ENCODE peak calls at places on chromosomes 6 and 20, in six cellular contexts. F is GM10248; D is IMR-90; O is AG04449; Z is CD8-positive, alpha-beta T cell; S is neural crest cell. P is an unnamed sample.

GRCh38 chr20:37902504-37903313 is at the start of gene VSTM2L:
- DNase-seq in S (peak), Z (no peak), F (peak), D (peak), O (no peak), P (peak)

GRCh38 chr6:137928286-137928685 is 61.2 kb downstream of the TNFAIP3 start:
- DNase-seq in F (no peak), S (no peak), O (no peak), D (no peak), Z (no peak), P (no peak)

GRCh38 chr6:152380993-152381898 is 255.9 kb downstream of the SYNE1 start:
- DNase-seq in S (peak), Z (no peak), F (no peak), D (peak), O (peak), P (no peak)

GRCh38 chr6:112282217-112282616 is 27.9 kb upstream of the LAMA4 start:
- DNase-seq in O (peak), Z (no peak), S (peak), D (peak), F (no peak), P (no peak)

GRCh38 chr6:15401120-15401519 is 155.3 kb downstream of the JARID2 start:
- DNase-seq in F (no peak), O (no peak), Z (no peak), D (no peak), S (no peak), P (no peak)

GRCh38 chr20:49006446-49006980 is 39.6 kb upstream of the CSE1L start:
- DNase-seq in S (no peak), F (no peak), O (no peak), D (no peak), Z (no peak), P (no peak)

GRCh38 chr6:15953152-15953880 is 175.6 kb upstream of the MYLIP start:
- DNase-seq in S (no peak), O (no peak), Z (no peak), D (no peak), F (no peak), P (no peak)

GRCh38 chr20:35600176-35600995 is 15.2 kb upstream of the SPAG4 start:
- DNase-seq in D (no peak), F (no peak), S (no peak), Z (no peak), O (no peak), P (no peak)

GRCh38 chr6:168601101-168601500 is 160.1 kb downstream of the SMOC2 start:
- DNase-seq in Z (no peak), D (no peak), O (no peak), S (no peak), F (no peak), P (no peak)

GRCh38 chr6:24357336-24358218 is at the start of gene DCDC2:
- DNase-seq in O (no peak), F (peak), D (no peak), Z (peak), S (no peak), P (peak)

GRCh38 chr6:17165383-17165782 is 63.5 kb downstream of the STMND1 start:
- DNase-seq in S (no peak), F (no peak), Z (no peak), D (peak), O (peak), P (no peak)

GRCh38 chr6:17207281-17207680 is 73.9 kb upstream of the RBM24 start:
- DNase-seq in S (no peak), Z (no peak), O (no peak), D (peak), F (no peak), P (no peak)

GRCh38 chr20:53660078-53660909 is 66.7 kb upstream of the ZNF217 start:
- DNase-seq in S (no peak), D (peak), F (peak), O (no peak), Z (peak), P (no peak)

GRCh38 chr6:154805288-154805911 is 72.2 kb downstream of the SCAF8 start:
- DNase-seq in O (no peak), F (peak), Z (no peak), D (peak), S (no peak), P (no peak)

GRCh38 chr6:143569035-143569434 is 57.5 kb upstream of the FUCA2 start:
- DNase-seq in S (no peak), O (no peak), F (no peak), Z (no peak), D (peak), P (no peak)

GRCh38 chr6:17311595-17312311 is 30.6 kb downstream of the RBM24 start:
- DNase-seq in S (no peak), F (no peak), O (no peak), D (peak), Z (no peak), P (no peak)

GRCh38 chr20:2805682-2806350 is 5.4 kb upstream of the CPXM1 start:
- DNase-seq in D (peak), F (no peak), O (no peak), Z (no peak), S (no peak), P (no peak)

GRCh38 chr6:44010411-44011349 is 116.6 kb downstream of the MRPL14 start:
- DNase-seq in Z (no peak), O (peak), D (peak), F (no peak), S (no peak), P (no peak)

GRCh38 chr6:149963212-149963461 is 606 bp upstream of the ULBP1 start:
- DNase-seq in Z (no peak), S (peak), F (no peak), O (no peak), D (peak), P (no peak)

GRCh38 chr6:132483779-132484679 is 28.9 kb downstream of the STX7 start:
- DNase-seq in Z (no peak), S (peak), D (peak), F (peak), O (no peak), P (no peak)

GRCh38 chr20:11274137-11274536 is 600.3 kb upstream of the JAG1 start:
- DNase-seq in S (no peak), O (peak), F (peak), Z (no peak), D (peak), P (no peak)

GRCh38 chr20:41717464-41717863 is 99.3 kb upstream of the CHD6 start:
- DNase-seq in O (no peak), D (no peak), S (no peak), F (no peak), Z (no peak), P (no peak)

GRCh38 chr20:38169636-38170035 is 4.6 kb upstream of the TGM2 start:
- DNase-seq in F (no peak), O (no peak), D (no peak), Z (no peak), S (no peak), P (no peak)

GRCh38 chr20:38874460-38875169 is 51.6 kb upstream of the FAM83D start:
- DNase-seq in O (no peak), S (no peak), D (no peak), Z (no peak), F (no peak), P (no peak)

GRCh38 chr20:19662638-19662995 is 95.4 kb upstream of the RIN2 start:
- DNase-seq in O (no peak), F (no peak), Z (no peak), S (no peak), D (no peak), P (no peak)
- TF ChIP-seq CTCF in O (no peak), F (no peak), Z (no peak), S (no peak), D (no peak), P (peak)

GRCh38 chr20:25218109-25218486 is 22.6 kb downstream of the ENTPD6 start:
- DNase-seq in Z (no peak), D (no peak), S (no peak), O (no peak), F (no peak), P (no peak)
- TF ChIP-seq CTCF in Z (no peak), D (no peak), S (no peak), O (no peak), F (no peak), P (no peak)

GRCh38 chr6:97925504-97925903 is 642.5 kb upstream of the MMS22L start:
- DNase-seq in F (no peak), O (no peak), S (no peak), Z (no peak), D (no peak), P (no peak)
- TF ChIP-seq CTCF in F (no peak), O (no peak), S (peak), Z (no peak), D (no peak), P (no peak)

GRCh38 chr20:17281478-17281877 is 54.6 kb downstream of the PCSK2 start:
- DNase-seq in D (peak), F (no peak), S (peak), O (no peak), Z (no peak), P (no peak)
- TF ChIP-seq CTCF in D (peak), F (peak), S (peak), O (peak), Z (no peak), P (no peak)

GRCh38 chr6:85449388-85449817 is 480 bp upstream of the NT5E start:
- DNase-seq in D (peak), Z (peak), F (peak), O (no peak), S (peak), P (no peak)

GRCh38 chr6:85451586-85452306 is 1.9 kb downstream of the NT5E start:
- DNase-seq in D (no peak), O (no peak), S (no peak), Z (no peak), F (no peak), P (no peak)

GRCh38 chr6:85452441-85452881 is 2.6 kb downstream of the NT5E start:
- DNase-seq in D (peak), F (no peak), O (no peak), S (no peak), Z (no peak), P (no peak)

GRCh38 chr6:85449818-85450577 is at the start of gene NT5E:
- DNase-seq in D (peak), O (no peak), F (peak), S (peak), Z (peak), P (peak)

DNA sequence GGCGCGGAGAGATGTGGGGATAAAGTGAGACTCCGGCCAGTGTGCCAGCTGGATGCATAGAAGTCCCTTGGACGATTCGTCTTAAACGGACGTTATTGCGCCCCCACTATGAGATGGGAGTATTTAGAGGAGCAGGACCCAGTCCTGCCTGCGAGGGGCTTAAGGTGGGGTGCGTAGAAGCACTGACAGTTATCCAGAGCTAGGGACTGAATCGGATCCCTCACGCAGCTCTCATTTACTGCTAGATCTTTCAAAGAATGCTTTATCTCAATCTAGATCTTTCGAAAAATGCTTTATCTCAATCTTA is 648 bp downstream of the NT5E start:
- DNase-seq in Z (no peak), S (no peak), F (peak), O (no peak), D (no peak), P (no peak)
- TF ChIP-seq CTCF in Z (no peak), S (no peak), F (no peak), O (peak), D (peak), P (no peak)

P was measured in activated B cell treated with CpG ODN at 0.5 μM for 24 hours.